ENCODE peak calls at places on chromosome 3, in five cellular contexts. G, F, I, M and V are unnamed samples.

GRCh38 chr3:30034246-30034991 is 572.0 kb upstream of the TGFBR2 start:
- DNase-seq in G (no peak), F (no peak), I (no peak), M (no peak), V (no peak)

GRCh38 chr3:165532851-165533250 is 304.4 kb downstream of the BCHE start:
- DNase-seq in G (no peak), F (no peak), I (no peak), M (no peak), V (no peak)

GRCh38 chr3:4786431-4786830 is 192.8 kb upstream of the BHLHE40 start:
- DNase-seq in G (no peak), F (no peak), I (no peak), M (no peak), V (no peak)

GRCh38 chr3:169914321-169914720 is 2.9 kb downstream of the SAMD7 start:
- DNase-seq in G (no peak), F (no peak), I (no peak), M (no peak), V (no peak)

GRCh38 chr3:170356596-170357175 is 829 bp upstream of the SKIL start:
- DNase-seq in G (peak; percentile 60), F (peak; percentile 94), I (peak; percentile 89), M (peak; percentile 86), V (peak; percentile 82)

GRCh38 chr3:152458725-152459515 is 190.2 kb downstream of the MBNL1 start:
- DNase-seq in G (no peak), F (no peak), I (no peak), M (no peak), V (no peak)

GRCh38 chr3:195178124-195178910 is 92.6 kb downstream of the XXYLT1 start:
- DNase-seq in G (no peak), F (no peak), I (no peak), M (no peak), V (no peak)

GRCh38 chr3:184133840-184134745 is 1.1 kb upstream of the EIF2B5 start:
- DNase-seq in G (peak; percentile 71), F (peak; percentile 84), I (peak; percentile 84), M (peak; percentile 76), V (peak; percentile 83)

GRCh38 chr3:102526865-102527264 is 92.0 kb downstream of the ZPLD1 start:
- DNase-seq in G (no peak), F (no peak), I (no peak), M (no peak), V (no peak)

GRCh38 chr3:169384576-169384975 is 278.9 kb downstream of the MECOM start:
- DNase-seq in G (no peak), F (no peak), I (no peak), M (no peak), V (no peak)

GRCh38 chr3:61928020-61928419 is 366.6 kb downstream of the PTPRG start:
- DNase-seq in G (no peak), F (no peak), I (no peak), M (no peak), V (no peak)

GRCh38 chr3:34919025-34919424 is 720.3 kb upstream of the ARPP21 start:
- DNase-seq in G (no peak), F (peak; percentile 25), I (no peak), M (no peak), V (no peak)